ENCODE peak calls at places on chromosomes 13 and 19, in ten cellular contexts. Z is suprapubic skin, G is Peyer's patch, S is transverse colon, M is right lobe of liver, W is endothelial cell of umbilical vein, X is upper lobe of left lung, D is spleen, O is A549, A is HCT116. N is an unnamed sample.

GRCh38 chr13:34748078-34748477 is 194.0 kb upstream of the NBEA start:
- DNase-seq in Z (no peak), G (no peak), S (peak), M (no peak), W (peak), X (no peak), D (no peak), O (no peak), A (no peak), N (no peak)

GRCh38 chr19:40143612-40144011 is 47.6 kb upstream of the MAP3K10 start:
- DNase-seq in Z (no peak), G (no peak), S (peak), M (no peak), W (no peak), X (no peak), D (peak), O (no peak), A (no peak), N (no peak)

GRCh38 chr19:42246869-42247630 is 4.6 kb upstream of the GSK3A start:
- DNase-seq in Z (no peak), G (no peak), S (no peak), M (no peak), W (no peak), X (no peak), D (no peak), O (peak), A (no peak), N (peak)

GRCh38 chr19:10226376-10227214 is 4.5 kb downstream of the S1PR2 start:
- DNase-seq in Z (peak), G (no peak), S (peak), M (no peak), W (no peak), X (peak), D (no peak), O (no peak), A (no peak), N (peak)

GRCh38 chr13:96934889-96935490 is 59.3 kb downstream of the OXGR1 start:
- DNase-seq in Z (no peak), G (no peak), S (no peak), M (no peak), W (no peak), X (no peak), D (no peak), O (no peak), A (no peak), N (no peak)

GRCh38 chr19:49335784-49336481 is 727 bp downstream of the CD37 start:
- DNase-seq in Z (no peak), G (no peak), S (no peak), M (no peak), W (no peak), X (no peak), D (peak), O (no peak), A (no peak), N (no peak)

GRCh38 chr19:14019100-14019499 is 8.8 kb upstream of the RLN3 start:
- DNase-seq in Z (no peak), G (no peak), S (no peak), M (no peak), W (no peak), X (no peak), D (no peak), O (no peak), A (no peak), N (no peak)

GRCh38 chr13:26406791-26407190 is 150.7 kb upstream of the WASF3 start:
- DNase-seq in Z (no peak), G (no peak), S (no peak), M (no peak), W (no peak), X (peak), D (no peak), O (no peak), A (no peak), N (no peak)

GRCh38 chr19:35718345-35719041 is 690 bp downstream of the KMT2B start:
- DNase-seq in Z (no peak), G (peak), S (peak), M (peak), W (peak), X (peak), D (peak), O (peak), A (no peak), N (no peak)

GRCh38 chr19:8922591-8922990 is 87.6 kb downstream of the MUC16 start:
- DNase-seq in Z (no peak), G (no peak), S (no peak), M (no peak), W (no peak), X (peak), D (no peak), O (no peak), A (no peak), N (no peak)

GRCh38 chr13:112773601-112774447 is 84.0 kb downstream of the ATP11A start:
- DNase-seq in Z (no peak), G (no peak), S (no peak), M (no peak), W (no peak), X (no peak), D (peak), O (no peak), A (no peak), N (no peak)

GRCh38 chr19:14632286-14632685 is 42.4 kb downstream of the ADGRE3 start:
- DNase-seq in Z (no peak), G (no peak), S (no peak), M (no peak), W (peak), X (no peak), D (no peak), O (peak), A (peak), N (no peak)

GRCh38 chr19:55702131-55702627 is 27.2 kb downstream of the EPN1 start:
- DNase-seq in Z (peak), G (no peak), S (no peak), M (no peak), W (no peak), X (peak), D (peak), O (no peak), A (no peak), N (no peak)

DNA sequence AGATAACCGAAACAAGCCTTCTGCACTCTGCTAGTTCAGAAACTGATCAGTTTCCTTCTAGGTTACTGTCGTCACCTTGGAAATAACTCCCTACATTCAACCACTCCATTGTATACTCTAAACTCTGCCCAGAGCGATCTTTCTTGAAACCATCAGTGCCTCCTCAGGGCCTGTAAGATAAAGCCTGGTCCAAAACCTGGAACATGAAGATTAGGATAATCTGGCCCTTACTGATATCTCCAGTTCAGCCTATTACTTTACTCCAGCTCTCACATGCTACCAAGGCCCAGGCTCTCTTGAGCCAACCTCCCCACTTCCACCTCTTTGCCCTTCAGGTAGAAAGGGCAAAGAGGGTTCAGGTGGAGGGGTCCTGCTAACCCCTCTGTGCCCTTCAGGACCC is 125.3 kb upstream of the RXFP2 start:
- DNase-seq in Z (no peak), G (no peak), S (no peak), M (no peak), W (no peak), X (no peak), D (no peak), O (no peak), A (no peak), N (no peak)
- H3K27ac ChIP-seq in Z (no peak), G (no peak), S (no peak), M (no peak), W (no peak), X (no peak), D (no peak), O (no peak), A (no peak), N (no peak)

DNA sequence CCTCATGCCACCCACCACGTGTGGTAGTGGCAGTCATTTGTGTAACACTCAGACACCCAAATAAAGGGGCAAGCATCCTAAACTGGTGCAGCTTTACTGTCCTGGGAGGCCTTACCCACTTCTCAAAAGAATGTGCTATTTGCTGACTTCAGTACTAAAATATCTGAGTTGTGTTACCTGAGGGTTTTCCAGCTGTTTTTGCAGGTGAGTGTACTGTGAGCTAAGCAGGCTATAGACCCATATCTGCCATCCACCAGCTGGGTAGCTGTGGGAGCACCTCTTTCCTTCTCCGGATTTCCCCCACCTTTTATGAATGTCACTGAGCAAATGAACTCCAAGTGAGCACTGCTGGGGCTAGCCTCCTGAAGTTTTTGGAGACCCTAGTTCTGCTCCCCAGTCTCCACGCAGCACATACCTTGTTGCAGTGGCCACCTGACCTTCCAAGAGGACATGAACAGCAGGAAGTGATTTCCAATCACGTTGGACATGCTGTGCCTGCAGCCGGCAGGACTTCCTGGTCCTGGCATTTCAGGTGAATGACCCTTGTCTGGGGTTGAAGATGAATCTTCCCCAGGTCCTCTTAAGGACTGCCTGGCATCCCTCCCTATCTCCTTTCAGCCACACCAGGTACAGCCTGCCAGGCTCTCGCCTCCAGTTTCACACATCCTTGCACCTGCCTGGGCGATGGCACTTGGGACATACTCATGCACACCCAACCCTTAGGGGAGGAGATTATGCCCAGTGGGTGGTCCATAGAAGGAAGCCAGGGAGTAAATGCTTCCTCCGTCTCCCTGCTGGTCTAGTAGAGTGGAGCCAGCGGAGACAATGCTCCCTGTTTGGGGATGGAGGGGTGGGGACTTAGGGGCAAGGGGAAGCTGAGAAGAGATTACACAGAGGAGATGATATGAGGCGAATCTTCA is 109.5 kb upstream of the SPATA13 start:
- DNase-seq in Z (no peak), G (no peak), S (no peak), M (no peak), W (no peak), X (no peak), D (no peak), O (no peak), A (no peak), N (no peak)
- H3K4me3 ChIP-seq in Z (no peak), G (no peak), S (no peak), M (no peak), W (no peak), X (no peak), D (no peak), O (no peak), A (no peak), N (no peak)

GRCh38 chr19:5608271-5608666 is 14.3 kb downstream of the SAFB2 start:
- DNase-seq in Z (no peak), G (no peak), S (no peak), M (no peak), W (no peak), X (no peak), D (no peak), O (no peak), A (no peak), N (no peak)

GRCh38 chr19:5607318-5608270 is 15.0 kb downstream of the SAFB2 start:
- DNase-seq in Z (no peak), G (peak), S (no peak), M (no peak), W (no peak), X (no peak), D (no peak), O (no peak), A (no peak), N (no peak)

GRCh38 chr19:5613466-5613865 is 9.1 kb downstream of the SAFB2 start:
- DNase-seq in Z (no peak), G (no peak), S (no peak), M (no peak), W (no peak), X (no peak), D (no peak), O (no peak), A (no peak), N (no peak)

GRCh38 chr19:5612891-5613290 is 9.7 kb downstream of the SAFB2 start:
- DNase-seq in Z (no peak), G (no peak), S (no peak), M (no peak), W (no peak), X (no peak), D (no peak), O (no peak), A (no peak), N (no peak)

GRCh38 chr19:5609881-5610280 is 12.7 kb downstream of the SAFB2 start:
- DNase-seq in Z (no peak), G (no peak), S (no peak), M (no peak), W (no peak), X (no peak), D (no peak), O (no peak), A (no peak), N (no peak)
- TF ChIP-seq POLR2A in Z (no peak), G (no peak), S (no peak), M (no peak), W (no peak), X (no peak), D (no peak), O (no peak), A (no peak), N (no peak)

DNA sequence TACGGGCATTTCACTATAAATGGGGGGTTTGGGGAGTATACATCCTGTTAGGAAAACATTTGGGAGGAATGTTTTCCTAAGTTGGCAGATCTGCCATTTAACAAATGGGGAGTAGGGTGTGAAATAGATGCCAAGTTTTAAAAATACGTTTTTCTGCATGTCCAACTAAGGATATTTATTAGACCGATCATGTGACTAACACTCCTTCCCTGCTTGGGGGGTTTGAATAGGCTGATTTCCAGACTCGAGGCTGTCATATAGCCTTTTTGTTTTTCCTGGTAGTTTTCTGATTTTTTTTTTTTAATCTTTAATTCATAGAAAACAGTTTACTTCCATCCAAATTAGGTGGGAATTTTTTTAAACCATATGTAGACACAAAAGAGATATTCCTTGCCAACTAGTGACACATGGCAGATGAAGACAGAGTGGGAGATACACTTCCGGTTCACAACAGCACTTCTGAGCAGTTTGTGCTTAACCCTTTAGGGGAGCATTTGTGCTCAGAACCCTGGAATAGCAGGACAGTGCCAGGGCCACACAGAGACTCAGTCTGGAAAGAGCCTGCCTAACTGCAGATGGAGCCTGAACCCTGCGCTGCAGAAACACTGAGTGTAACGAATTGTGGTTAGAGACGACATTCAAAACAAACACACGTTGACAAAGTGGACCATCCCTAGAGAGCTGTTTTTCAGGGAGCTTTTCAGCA is 5.6 kb upstream of the GATAD2A start:
- DNase-seq in Z (no peak), G (no peak), S (no peak), M (no peak), W (peak), X (no peak), D (peak), O (no peak), A (no peak), N (no peak)
- H3K27ac ChIP-seq in Z (no peak), G (no peak), S (no peak), M (no peak), W (no peak), X (no peak), D (peak), O (no peak), A (no peak), N (no peak)

GRCh38 chr19:45040059-45040767 is 1.4 kb downstream of the CLASRP start:
- DNase-seq in Z (no peak), G (no peak), S (no peak), M (no peak), W (no peak), X (no peak), D (no peak), O (no peak), A (no peak), N (no peak)
- H3K4me3 ChIP-seq in Z (peak), G (peak), S (no peak), M (no peak), W (no peak), X (no peak), D (peak), O (peak), A (peak), N (peak)

DNA sequence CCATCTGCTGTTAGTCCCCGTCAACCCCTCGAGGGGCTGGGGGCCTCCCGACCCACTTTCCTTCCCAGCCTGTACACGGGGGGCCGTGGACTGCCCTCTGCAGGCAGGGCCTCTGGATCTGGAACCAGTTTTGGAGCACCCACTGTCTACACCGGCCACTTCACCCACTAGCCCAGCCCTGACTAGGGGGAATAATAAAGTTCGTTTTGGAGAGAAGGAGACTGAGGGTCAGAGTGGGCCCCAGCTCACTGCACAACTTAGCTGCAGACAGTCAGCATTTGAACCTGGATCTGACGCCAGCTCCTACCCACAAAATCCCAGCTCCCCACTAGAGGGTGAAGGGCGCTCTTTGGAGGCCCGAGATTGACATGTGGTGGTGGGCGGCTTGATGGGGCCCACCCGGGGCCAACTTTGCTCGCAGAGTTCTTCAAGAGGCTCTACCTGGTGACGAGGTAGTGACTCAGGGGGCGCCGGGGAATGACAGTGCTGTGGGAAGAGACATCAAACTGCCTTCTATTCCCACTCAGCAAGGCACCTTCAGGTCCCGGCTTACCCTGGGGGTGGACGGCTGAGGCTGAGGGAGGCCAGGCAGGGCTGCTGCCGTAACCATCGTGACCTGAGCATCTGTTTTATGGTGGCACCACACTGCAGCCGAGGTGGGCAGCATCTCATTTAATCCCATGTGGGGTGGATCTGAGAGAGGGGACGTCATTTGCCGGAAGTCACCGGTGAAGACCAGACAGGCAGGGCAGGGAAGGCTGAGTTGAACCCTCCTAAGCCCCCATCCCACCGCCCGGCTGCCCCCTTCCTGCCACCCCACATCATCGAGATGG is 1.8 kb downstream of the LINGO3 start:
- DNase-seq in Z (peak), G (no peak), S (no peak), M (no peak), W (no peak), X (no peak), D (no peak), O (no peak), A (no peak), N (no peak)
- TF ChIP-seq POLR2A in Z (no peak), G (no peak), S (no peak), M (no peak), W (no peak), X (no peak), D (no peak), O (no peak), A (no peak), N (no peak)